ENCODE peak calls at places on chromosome 22, in seven cellular contexts. C is HT1080; S is ACHN; G is NCI-H1436; I is mucosa of gallbladder; W is activated CD4-positive, alpha-beta T cell treated with anti-CD3 and anti-CD28 coated beads, Interleukin-2, amount 10 ng/mL, durations not matched to agents 7 days and 5 days; D is stimulated activated CD8-positive, alpha-beta memory T cell treated with anti-CD3 and anti-CD28 coated beads, Interleukin-15, amount 100 ng/mL, for 4 hours. K is an unnamed sample.

GRCh38 chr22:39593061-39593930 is 22.7 kb downstream of the CACNA1I start:
- DNase-seq in D (no peak), G (no peak), W (no peak), S (no peak), C (no peak), I (no peak), K (peak; percentile 75)

GRCh38 chr22:46088541-46089311 is 61.6 kb upstream of the PPARA start:
- DNase-seq in I (no peak), S (no peak), C (peak; percentile 83), W (no peak), G (no peak), D (no peak), K (no peak)

GRCh38 chr22:41285441-41285819 is 557 bp downstream of the RANGAP1 start:
- DNase-seq in S (peak; percentile 86), D (peak; percentile 81), I (peak; percentile 52), W (peak; percentile 78), G (no peak), C (peak; percentile 88), K (peak; percentile 79)

GRCh38 chr22:44003776-44004460 is 20.2 kb upstream of the PARVB start:
- DNase-seq in S (peak; percentile 13), C (no peak), D (no peak), G (no peak), I (no peak), W (no peak), K (no peak)

GRCh38 chr22:20952544-20953341 is 14.3 kb upstream of the AIFM3 start:
- DNase-seq in D (no peak), C (no peak), S (no peak), W (no peak), G (no peak), I (peak; percentile 50), K (peak; percentile 28)

GRCh38 chr22:23291806-23292452 is 111.6 kb downstream of the BCR start:
- DNase-seq in D (no peak), W (no peak), G (no peak), S (no peak), C (no peak), I (no peak), K (no peak)

GRCh38 chr22:27576815-27577564 is 224.6 kb downstream of the MN1 start:
- DNase-seq in S (no peak), I (peak; percentile 20), W (no peak), C (no peak), D (no peak), G (no peak), K (no peak)

GRCh38 chr22:46063861-46064235 is 86.5 kb upstream of the PPARA start:
- DNase-seq in S (no peak), D (no peak), W (no peak), I (no peak), G (peak; percentile 72), C (no peak), K (no peak)

GRCh38 chr22:46815896-46816721 is 53.7 kb downstream of the TBC1D22A start:
- DNase-seq in S (peak; percentile 30), G (no peak), D (no peak), I (no peak), C (peak; percentile 52), W (no peak), K (no peak)

GRCh38 chr22:25496396-25497064 is 67.9 kb upstream of the GRK3 start:
- DNase-seq in C (no peak), D (no peak), S (no peak), W (no peak), G (no peak), I (no peak), K (no peak)